ENCODE peak calls at places on chromosome 10, in four cellular contexts. I is H1, Y is SK-N-SH, B is K562. H is an unnamed sample.

GRCh38 chr10:29150010-29150409 is 138.9 kb upstream of the LYZL1 start:
- DNase-seq in Y (peak; percentile 36), B (no peak), I (no peak), H (no peak)

GRCh38 chr10:25805986-25806385 is 128.0 kb upstream of the MYO3A start:
- DNase-seq in B (no peak), I (no peak), Y (no peak), H (no peak)

GRCh38 chr10:43401627-43402026 is 7.4 kb downstream of the HNRNPF start:
- DNase-seq in B (no peak), I (no peak), Y (no peak), H (peak; percentile 77)

GRCh38 chr10:101997803-101998202 is 58.2 kb downstream of the ARMH3 start:
- DNase-seq in Y (no peak), B (no peak), I (no peak), H (no peak)

GRCh38 chr10:43683451-43684197 is 34.9 kb upstream of the ZNF32 start:
- DNase-seq in Y (peak; percentile 58), I (peak; percentile 72), B (peak; percentile 69), H (peak; percentile 71)

GRCh38 chr10:47077941-47078340 is 166.7 kb downstream of the PTPN20 start:
- DNase-seq in B (no peak), Y (no peak), I (no peak), H (no peak)

GRCh38 chr10:47164126-47164799 is 135.7 kb upstream of the GDF10 start:
- DNase-seq in I (no peak), B (no peak), Y (no peak), H (no peak)

GRCh38 chr10:125865120-125865519 is 16.0 kb downstream of the DHX32 start:
- DNase-seq in B (no peak), I (no peak), Y (no peak), H (no peak)

GRCh38 chr10:96390460-96390864 is 31.7 kb upstream of the OPALIN start:
- DNase-seq in I (no peak), Y (no peak), B (no peak), H (no peak)

GRCh38 chr10:122044045-122044661 is 55.2 kb downstream of the TACC2 start:
- DNase-seq in B (no peak), Y (no peak), I (no peak), H (no peak)

GRCh38 chr10:93666030-93666429 is 36.4 kb downstream of the FRA10AC1 start:
- DNase-seq in I (no peak), B (peak; percentile 6), Y (no peak), H (no peak)

GRCh38 chr10:7984325-7984724 is 70.2 kb upstream of the GATA3 start:
- DNase-seq in I (no peak), B (no peak), Y (no peak), H (no peak)

GRCh38 chr10:7982733-7983132 is 71.8 kb upstream of the GATA3 start:
- DNase-seq in I (no peak), Y (no peak), B (no peak), H (no peak)

GRCh38 chr10:7984896-7985295 is 69.6 kb upstream of the GATA3 start:
- DNase-seq in B (no peak), Y (no peak), I (no peak), H (no peak)

DNA sequence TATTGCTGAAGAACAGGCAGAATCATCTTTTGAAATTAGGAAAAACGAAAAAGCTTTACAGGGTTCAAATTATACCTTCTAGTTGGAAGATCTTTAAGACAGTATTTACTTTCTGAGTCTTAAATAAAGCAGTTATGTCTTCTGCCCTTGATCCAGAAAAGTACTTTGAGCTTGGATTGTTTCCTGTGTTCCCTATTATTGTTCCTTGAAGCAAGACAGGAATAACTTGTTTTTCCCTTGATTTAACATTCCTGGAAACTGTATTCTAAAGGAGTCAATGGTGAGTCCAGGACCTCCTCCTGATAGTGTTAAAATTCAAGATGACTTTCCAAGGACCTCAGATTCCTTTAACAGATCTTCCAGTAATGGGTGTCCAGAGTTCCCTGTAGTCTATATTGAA is 74.3 kb upstream of the GATA3 start:
- DNase-seq in Y (no peak), I (no peak), B (no peak), H (no peak)
- TF ChIP-seq TEAD4 in Y (no peak), I (no peak), B (no peak), H (no peak)

GRCh38 chr10:14023612-14024348 is 306.9 kb downstream of the FRMD4A start:
- DNase-seq in I (no peak), Y (no peak), B (no peak), H (no peak)
- TF ChIP-seq TEAD4 in I (no peak), Y (no peak), B (no peak), H (no peak)

DNA sequence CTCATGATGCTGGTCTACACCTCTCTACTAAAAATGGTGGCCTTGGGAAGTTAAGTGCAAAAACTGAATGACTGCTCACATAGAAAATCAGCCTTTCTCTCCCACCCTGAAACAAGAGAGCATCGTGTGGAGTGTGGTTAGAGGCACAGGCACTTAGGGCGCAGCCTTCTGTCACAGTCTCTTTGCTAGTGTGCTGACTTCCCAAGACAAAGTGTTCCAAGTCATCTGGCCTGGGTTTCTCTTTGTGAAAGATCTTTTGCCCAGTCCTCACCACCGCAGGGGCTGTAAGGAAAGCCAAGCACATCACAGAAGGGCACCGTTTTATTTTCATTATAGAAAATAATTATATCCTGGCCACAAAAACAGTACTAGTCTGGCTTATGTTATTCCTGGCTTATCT is 12.5 kb downstream of the STN1 start:
- DNase-seq in B (no peak), I (no peak), Y (no peak), H (no peak)
- TF ChIP-seq TEAD4 in B (no peak), I (no peak), Y (no peak), H (no peak)

GRCh38 chr10:105885495-105885894 is 1244.4 kb downstream of the SORCS3 start:
- DNase-seq in I (no peak), B (no peak), Y (no peak), H (no peak)
- TF ChIP-seq TEAD4 in I (no peak), B (no peak), Y (no peak), H (no peak)

DNA sequence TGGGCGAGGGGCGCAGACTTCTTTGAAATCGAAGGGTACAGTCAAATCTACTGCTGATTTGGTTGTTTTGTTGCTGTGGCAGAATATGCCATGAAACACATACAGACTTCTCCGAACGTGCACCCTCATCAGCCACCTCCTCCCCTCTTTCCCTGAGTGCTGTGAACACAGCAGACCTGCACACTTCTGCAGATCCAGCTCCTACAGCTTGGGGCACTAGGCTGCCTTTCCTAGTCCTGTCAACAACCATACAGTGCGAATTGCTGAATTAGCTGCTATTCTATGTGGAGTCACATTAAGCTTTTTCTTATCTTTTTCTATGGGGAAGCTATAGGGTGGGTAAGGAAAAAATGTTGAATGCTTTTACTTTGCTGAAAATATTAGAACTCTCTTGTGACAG is 57.5 kb downstream of the COL17A1 start:
- DNase-seq in B (no peak), Y (peak; percentile 43), I (peak; percentile 41), H (peak; percentile 52)
- TF ChIP-seq TEAD4 in B (no peak), Y (no peak), I (no peak), H (no peak)

GRCh38 chr10:98252451-98252850 is 15.5 kb downstream of the LOXL4 start:
- DNase-seq in B (no peak), Y (no peak), I (no peak), H (no peak)

GRCh38 chr10:98248018-98248417 is 20.0 kb downstream of the LOXL4 start:
- DNase-seq in I (no peak), B (no peak), Y (no peak), H (no peak)

GRCh38 chr10:98246911-98247820 is 20.8 kb downstream of the LOXL4 start:
- DNase-seq in B (no peak), Y (no peak), I (no peak), H (no peak)

GRCh38 chr10:98251399-98251798 is 16.6 kb downstream of the LOXL4 start:
- DNase-seq in Y (no peak), I (no peak), B (no peak), H (no peak)

DNA sequence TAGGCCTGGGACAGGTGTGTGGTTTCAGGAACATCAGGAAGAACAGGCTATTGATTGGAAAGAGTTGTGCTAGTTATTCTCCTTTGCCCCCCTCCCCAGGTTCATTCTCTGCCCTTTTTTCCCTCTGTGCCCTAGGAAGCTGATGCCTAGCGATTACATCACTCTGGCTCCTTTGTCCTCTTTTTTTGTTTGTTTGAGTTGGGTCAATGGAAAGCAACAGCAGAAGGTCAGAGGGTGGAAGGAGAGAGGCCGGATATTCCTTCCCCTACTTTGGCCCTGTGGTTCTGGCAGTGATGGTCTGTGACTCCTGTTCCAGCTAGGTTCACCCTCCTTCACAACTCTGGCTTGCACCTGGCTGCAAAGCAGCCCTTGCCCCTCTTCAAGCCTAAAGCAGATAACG is 18.9 kb downstream of the LOXL4 start:
- DNase-seq in B (no peak), I (no peak), Y (no peak), H (no peak)
- TF ChIP-seq TEAD4 in B (no peak), I (no peak), Y (no peak), H (no peak)

DNA sequence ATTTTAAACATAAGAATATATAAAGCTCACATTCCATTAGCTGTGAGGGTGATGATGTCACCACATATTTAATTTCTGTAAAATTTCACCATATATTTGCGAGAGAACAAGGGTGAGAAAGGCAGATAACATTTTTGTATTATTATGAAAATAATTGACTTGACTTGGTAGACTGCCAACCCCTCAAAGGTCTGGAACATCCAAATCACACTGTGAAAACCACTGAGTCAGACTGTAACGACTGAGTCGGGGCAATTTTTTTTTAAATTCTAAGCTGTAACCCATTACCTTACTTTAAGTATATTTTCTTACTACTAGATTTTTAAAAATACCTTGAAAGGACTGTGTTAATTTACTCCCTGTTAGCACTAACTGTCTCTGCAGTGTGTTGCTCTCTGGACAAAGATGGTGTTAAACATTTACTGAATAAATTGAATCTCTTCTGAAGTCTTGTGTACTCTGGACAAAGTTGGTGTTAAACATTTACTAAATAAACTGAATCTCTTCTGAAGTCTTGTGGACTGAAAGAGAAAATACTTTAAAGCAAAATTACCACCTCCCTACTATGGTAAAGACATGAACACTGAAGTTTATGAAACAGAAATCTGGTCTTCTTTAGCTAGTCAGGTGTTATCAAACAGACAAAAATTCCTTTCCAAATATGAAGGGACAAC is 14.1 kb downstream of the PDZD8 start:
- DNase-seq in Y (no peak), I (no peak), B (no peak), H (no peak)
- TF ChIP-seq TEAD4 in Y (no peak), I (no peak), B (no peak), H (no peak)

GRCh38 chr10:3850999-3851937 is 66.3 kb upstream of the KLF6 start:
- DNase-seq in Y (no peak), I (no peak), B (no peak), H (no peak)
- TF ChIP-seq TEAD4 in Y (no peak), I (no peak), B (no peak), H (no peak)